ENCODE peak calls at places on chromosomes 5 and 9, in four cellular contexts. Y is lower lobe of right lung, U is SJSA1, P is Caco-2. M is an unnamed sample.

GRCh38 chr9:101999441-101999840 is 261.0 kb upstream of the GRIN3A start:
- DNase-seq in Y (no peak), U (no peak), P (no peak), M (no peak)

GRCh38 chr5:59584858-59585846 is 308.4 kb downstream of the PDE4D start:
- DNase-seq in Y (peak; percentile 39), P (no peak), U (no peak), M (no peak)

GRCh38 chr5:39478851-39479250 is 54.1 kb upstream of the DAB2 start:
- DNase-seq in P (no peak), U (no peak), Y (no peak), M (no peak)

GRCh38 chr5:143006511-143006910 is 236.3 kb downstream of the ARHGAP26 start:
- DNase-seq in U (no peak), Y (no peak), P (no peak), M (no peak)

GRCh38 chr5:165143727-165144210 is 1638.3 kb downstream of the MAT2B start:
- DNase-seq in Y (no peak), U (no peak), P (no peak), M (peak; percentile 29)

GRCh38 chr9:84519486-84519885 is 150.0 kb upstream of the NTRK2 start:
- DNase-seq in U (no peak), Y (no peak), P (no peak), M (no peak)

GRCh38 chr9:113220467-113221002 is 542 bp downstream of the FKBP15 start:
- DNase-seq in Y (no peak), U (no peak), P (no peak), M (peak; percentile 8)

GRCh38 chr5:94575196-94575595 is 43.2 kb downstream of the KIAA0825 start:
- DNase-seq in U (no peak), P (no peak), Y (no peak), M (no peak)

GRCh38 chr9:129317179-129318011 is 139.3 kb upstream of the IER5L start:
- DNase-seq in P (no peak), Y (no peak), U (no peak), M (peak; percentile 67)

GRCh38 chr5:171688696-171689495 is 96.7 kb upstream of the SMIM23 start:
- DNase-seq in Y (no peak), U (no peak), P (no peak), M (peak; percentile 13)

GRCh38 chr5:172816887-172817418 is 17.1 kb upstream of the ERGIC1 start:
- DNase-seq in P (no peak), Y (no peak), U (peak; percentile 54), M (no peak)

DNA sequence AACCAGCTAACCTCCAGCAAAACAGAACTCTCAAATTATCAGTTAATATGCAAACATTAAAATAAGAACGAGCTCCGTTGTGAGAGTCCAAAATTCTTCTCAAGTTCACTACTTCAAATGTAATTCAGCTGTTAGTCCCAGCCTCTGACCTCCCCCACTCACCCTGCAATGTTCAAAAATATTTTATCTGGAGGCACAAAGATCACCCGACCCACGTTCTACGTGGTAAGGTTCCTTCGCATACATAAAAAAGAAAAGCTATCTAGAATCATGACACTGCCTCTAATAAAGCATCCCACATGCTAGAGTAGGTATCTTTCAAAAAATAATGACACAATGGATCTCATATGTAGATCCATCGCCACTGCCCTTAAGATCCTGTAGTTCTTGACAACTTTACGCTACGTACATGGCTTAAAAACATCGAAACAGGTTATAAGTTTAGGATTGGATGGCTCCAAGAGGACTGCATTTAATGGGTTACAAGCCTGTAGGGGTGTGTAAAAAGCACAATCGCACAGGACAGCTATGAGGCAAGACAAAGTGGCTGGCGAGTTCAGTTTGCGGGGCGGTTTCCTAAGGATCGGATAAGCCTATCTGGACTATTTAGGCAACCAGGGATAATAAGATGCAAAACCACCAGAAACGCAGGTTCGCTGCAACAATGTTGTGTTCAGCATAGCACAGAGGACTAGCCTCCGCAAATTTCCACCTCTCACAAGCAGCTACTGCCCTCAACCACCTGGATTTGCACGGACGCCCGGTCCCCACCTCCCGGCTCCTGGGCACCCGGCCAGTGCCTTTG is 969 bp downstream of the CLK4 start:
- DNase-seq in P (peak; percentile 7), Y (no peak), U (no peak), M (peak; percentile 64)
- H3K27me3 ChIP-seq in P (no peaks in the 10 kb centered on the region), Y (no peaks in the 10 kb centered on the region), U (no peaks in the 10 kb centered on the region), M (no peaks in the 10 kb centered on the region)

GRCh38 chr9:69070201-69070600 is 34.6 kb downstream of the FXN start:
- DNase-seq in Y (no peak), U (no peak), P (no peak), M (no peak)

GRCh38 chr9:69071059-69071458 is 35.5 kb downstream of the FXN start:
- DNase-seq in P (no peak), Y (no peak), U (no peak), M (no peak)

GRCh38 chr9:69074801-69075200 is 39.2 kb downstream of the FXN start:
- DNase-seq in U (no peak), P (no peak), Y (no peak), M (no peak)

GRCh38 chr9:69076550-69076949 is 41.0 kb downstream of the FXN start:
- DNase-seq in Y (no peak), U (no peak), P (no peak), M (peak; percentile 51)

DNA sequence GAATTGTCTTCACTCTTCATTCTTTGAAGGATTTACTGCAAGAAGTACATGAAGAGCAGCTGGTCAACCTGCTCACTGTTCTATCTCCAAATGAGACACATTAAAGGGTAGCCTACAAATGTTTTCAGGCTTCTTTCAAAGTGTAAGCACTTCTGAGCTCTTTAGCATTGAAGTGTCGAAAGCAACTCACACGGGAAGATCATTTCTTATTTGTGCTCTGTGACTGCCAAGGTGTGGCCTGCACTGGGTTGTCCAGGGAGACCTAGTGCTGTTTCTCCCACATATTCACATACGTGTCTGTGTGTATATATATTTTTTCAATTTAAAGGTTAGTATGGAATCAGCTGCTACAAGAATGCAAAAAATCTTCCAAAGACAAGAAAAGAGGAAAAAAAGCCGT is 37.6 kb downstream of the FXN start:
- DNase-seq in P (no peak), U (no peak), Y (no peak), M (peak; percentile 45)
- H3K4me1 ChIP-seq in P (no peaks in the 10 kb centered on the region), U (no peaks in the 10 kb centered on the region), Y (no peaks in the 10 kb centered on the region), M (no peaks in the 10 kb centered on the region)

GRCh38 chr5:135026645-135027317 is 7.2 kb downstream of the PITX1 start:
- DNase-seq in Y (peak; percentile 30), U (no peak), P (no peak), M (no peak)
- H3K27me3 ChIP-seq in Y (peaks cover 66% of the 10 kb centered on the region), U (no peaks in the 10 kb centered on the region), P (no peaks in the 10 kb centered on the region), M (peaks cover 100% of the 10 kb centered on the region)

GRCh38 chr5:179765400-179765799 is 28.4 kb upstream of the LTC4S start:
- DNase-seq in Y (no peak), P (no peak), U (peak; percentile 92), M (no peak)
- H3K4me1 ChIP-seq in Y (peaks cover 69% of the 10 kb centered on the region), P (peaks cover 12% of the 10 kb centered on the region), U (peaks cover 64% of the 10 kb centered on the region), M (peaks cover 24% of the 10 kb centered on the region)

GRCh38 chr5:88690619-88691560 is 192.1 kb downstream of the MEF2C start:
- DNase-seq in P (peak; percentile 63), U (peak; percentile 72), Y (peak; percentile 82), M (peak; percentile 71)
- H3K27me3 ChIP-seq in P (peaks cover 9% of the 10 kb centered on the region), U (no peaks in the 10 kb centered on the region), Y (peaks cover 99% of the 10 kb centered on the region), M (peaks cover 100% of the 10 kb centered on the region)

DNA sequence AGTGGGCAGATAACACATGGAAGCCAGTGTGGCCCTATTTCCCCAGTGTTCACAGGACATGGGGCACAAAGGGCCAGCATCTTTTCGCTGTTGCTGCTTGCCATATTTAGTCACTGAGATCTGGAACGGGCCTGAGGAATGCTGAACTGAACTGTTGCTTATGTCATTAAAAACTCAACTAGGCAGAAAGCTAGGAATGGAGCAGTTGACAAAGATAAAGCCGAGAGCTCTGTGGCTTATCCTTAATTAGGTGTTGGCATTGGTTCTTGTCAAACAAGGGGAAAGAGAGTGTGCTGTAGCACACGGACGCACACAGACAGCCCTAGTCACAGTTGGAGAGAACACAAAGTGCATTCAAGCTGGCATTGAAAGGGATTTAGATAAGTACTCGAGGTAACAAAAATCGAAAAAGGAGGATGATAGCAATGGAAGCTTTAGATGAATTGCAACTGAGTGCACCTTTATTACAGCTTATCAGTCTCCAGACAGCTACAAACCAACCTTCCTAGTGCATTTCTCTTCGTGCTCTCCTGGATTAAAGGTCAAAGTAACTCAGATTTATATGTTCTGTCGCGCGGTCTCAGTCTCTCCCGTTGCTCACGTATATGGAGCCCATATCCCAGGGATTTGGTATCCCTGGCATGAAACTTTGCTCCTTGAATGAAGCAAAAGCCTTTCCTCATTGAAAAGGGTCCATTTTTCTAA is 450.2 kb upstream of the ZNF608 start:
- DNase-seq in U (no peak), Y (no peak), P (no peak), M (peak; percentile 94)
- H3K4me1 ChIP-seq in U (no peaks in the 10 kb centered on the region), Y (peaks cover 11% of the 10 kb centered on the region), P (no peaks in the 10 kb centered on the region), M (peaks cover 59% of the 10 kb centered on the region)

DNA sequence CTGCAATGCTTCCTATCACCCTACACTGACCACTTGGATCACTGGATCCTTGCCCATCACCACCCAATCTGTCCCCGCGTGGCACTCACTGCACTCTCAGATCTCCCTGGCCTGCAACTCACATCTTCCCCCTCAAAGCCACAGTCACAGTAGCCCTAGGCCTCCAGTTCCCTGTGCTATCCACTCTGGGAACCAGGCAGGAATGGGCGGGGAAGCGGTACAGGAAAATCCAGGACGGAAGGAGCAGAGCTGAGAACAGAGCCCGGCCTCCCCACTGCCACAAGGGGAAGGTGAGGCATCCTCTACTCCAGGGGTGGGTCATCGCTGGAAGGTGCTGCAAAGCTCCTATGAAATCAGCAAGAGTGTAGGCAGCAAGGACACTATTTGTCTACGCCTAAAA is 102.6 kb downstream of the ESM1 start:
- DNase-seq in U (no peak), Y (no peak), P (no peak), M (no peak)
- H3K27me3 ChIP-seq in U (no peaks in the 10 kb centered on the region), Y (peaks cover 32% of the 10 kb centered on the region), P (no peaks in the 10 kb centered on the region), M (peaks cover 11% of the 10 kb centered on the region)

GRCh38 chr5:107442452-107442851 is 228.3 kb downstream of the EFNA5 start:
- DNase-seq in U (no peak), Y (no peak), P (no peak), M (no peak)
- H3K4me1 ChIP-seq in U (no peaks in the 10 kb centered on the region), Y (no peaks in the 10 kb centered on the region), P (no peaks in the 10 kb centered on the region), M (peaks cover 4% of the 10 kb centered on the region)

DNA sequence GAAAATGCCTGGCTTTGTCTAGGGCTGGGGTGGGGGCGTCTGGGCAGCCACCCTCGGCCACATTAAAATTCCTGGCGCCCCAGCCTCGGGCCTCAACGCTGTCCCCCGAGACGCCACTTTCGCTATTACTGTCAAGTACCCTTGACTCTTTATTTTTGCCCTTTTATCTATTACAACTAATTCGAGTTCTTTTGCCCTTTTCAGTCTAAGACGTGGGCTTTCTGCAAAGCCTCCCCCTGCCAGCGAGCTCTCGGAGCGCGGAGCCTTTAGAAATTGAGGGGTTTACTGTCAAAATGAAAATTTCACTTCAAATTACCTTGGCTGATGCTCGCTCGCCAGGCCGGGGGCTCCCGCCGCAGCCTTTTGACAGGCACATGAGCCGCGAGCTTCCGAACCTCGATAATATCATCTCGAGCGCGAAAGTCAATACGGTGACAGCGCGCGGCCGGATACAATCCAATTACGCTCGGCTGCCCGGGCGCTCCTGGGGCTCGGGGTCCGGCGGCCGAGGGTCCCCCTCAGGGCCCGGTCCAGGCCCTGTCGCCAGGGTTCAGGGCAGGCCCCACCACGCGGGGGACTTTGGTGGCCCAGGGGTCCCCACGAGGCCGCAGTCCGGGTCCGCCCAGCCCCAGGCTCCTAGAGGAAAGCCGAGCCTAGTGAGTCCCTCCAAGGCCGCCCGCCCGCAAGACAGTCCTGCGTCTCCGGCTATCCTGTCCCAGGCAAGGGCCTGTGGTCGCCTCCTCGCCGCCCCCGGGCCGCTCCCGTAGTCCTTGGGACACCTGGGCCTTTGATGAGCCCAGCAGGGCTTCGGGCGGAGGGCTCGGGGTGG is 6.7 kb downstream of the IRX4 start:
- DNase-seq in Y (no peak), P (no peak), U (no peak), M (peak; percentile 70)
- H3K27me3 ChIP-seq in Y (peaks cover 92% of the 10 kb centered on the region), P (no peaks in the 10 kb centered on the region), U (no peaks in the 10 kb centered on the region), M (peaks cover 83% of the 10 kb centered on the region)

M was measured in cardiac muscle cell.